ENCODE peak calls at places on chromosomes 6 and 20, in eight cellular contexts. One of them, this sample, is unnamed.
A peak's percentile ranks its signal among the peaks of the same experiment; 100 is the strongest.

GRCh38 chr6:70166088-70166958 is 136.6 kb downstream of the COL9A1 start:
- DNase-seq in GM23338: peak; percentile 75
- DNase-seq in CD8-positive, alpha-beta T cell: no peak
- DNase-seq in HCT116: peak; percentile 16
- DNase-seq in type B pancreatic cell: no peak
- DNase-seq in GM20000: peak; percentile 53
- DNase-seq in heart left ventricle: peak; percentile 19
- DNase-seq in breast epithelium: no peak
- DNase-seq in this sample: peak; percentile 61

GRCh38 chr6:36436466-36436865 is 6.2 kb downstream of the PXT1 start:
- DNase-seq in GM23338: no peak
- DNase-seq in CD8-positive, alpha-beta T cell: no peak
- DNase-seq in HCT116: no peak
- DNase-seq in type B pancreatic cell: no peak
- DNase-seq in GM20000: no peak
- DNase-seq in heart left ventricle: no peak
- DNase-seq in breast epithelium: no peak
- DNase-seq in this sample: no peak

GRCh38 chr20:58875541-58876134 is 23.1 kb downstream of the GNAS start:
- DNase-seq in GM23338: no peak
- DNase-seq in CD8-positive, alpha-beta T cell: no peak
- DNase-seq in HCT116: no peak
- DNase-seq in type B pancreatic cell: no peak
- DNase-seq in GM20000: no peak
- DNase-seq in heart left ventricle: no peak
- DNase-seq in breast epithelium: no peak
- DNase-seq in this sample: no peak

GRCh38 chr20:25000268-25000801 is 7.8 kb upstream of the APMAP start:
- DNase-seq in GM23338: no peak
- DNase-seq in CD8-positive, alpha-beta T cell: no peak
- DNase-seq in HCT116: no peak
- DNase-seq in type B pancreatic cell: peak; percentile 65
- DNase-seq in GM20000: no peak
- DNase-seq in heart left ventricle: peak; percentile 73
- DNase-seq in breast epithelium: peak; percentile 84
- DNase-seq in this sample: no peak

GRCh38 chr20:1588869-1589460 is 30.8 kb downstream of the SIRPB1 start:
- DNase-seq in GM23338: no peak
- DNase-seq in CD8-positive, alpha-beta T cell: no peak
- DNase-seq in HCT116: no peak
- DNase-seq in type B pancreatic cell: no peak
- DNase-seq in GM20000: no peak
- DNase-seq in heart left ventricle: no peak
- DNase-seq in breast epithelium: no peak
- DNase-seq in this sample: no peak

GRCh38 chr6:373773-374724 is 17.5 kb upstream of the IRF4 start:
- DNase-seq in GM23338: peak; percentile 43
- DNase-seq in CD8-positive, alpha-beta T cell: no peak
- DNase-seq in HCT116: no peak
- DNase-seq in type B pancreatic cell: no peak
- DNase-seq in GM20000: no peak
- DNase-seq in heart left ventricle: no peak
- DNase-seq in breast epithelium: no peak
- DNase-seq in this sample: no peak

GRCh38 chr6:27205375-27206278 is 41.9 kb upstream of the PRSS16 start:
- DNase-seq in GM23338: peak; percentile 64
- DNase-seq in CD8-positive, alpha-beta T cell: peak; percentile 5
- DNase-seq in HCT116: no peak
- DNase-seq in type B pancreatic cell: no peak
- DNase-seq in GM20000: peak; percentile 41
- DNase-seq in heart left ventricle: no peak
- DNase-seq in breast epithelium: no peak
- DNase-seq in this sample: no peak

GRCh38 chr20:49775229-49775693 is 37.4 kb upstream of the SLC9A8 start:
- DNase-seq in GM23338: peak; percentile 46
- DNase-seq in CD8-positive, alpha-beta T cell: no peak
- DNase-seq in HCT116: peak; percentile 77
- DNase-seq in type B pancreatic cell: no peak
- DNase-seq in GM20000: no peak
- DNase-seq in heart left ventricle: no peak
- DNase-seq in breast epithelium: no peak
- DNase-seq in this sample: peak; percentile 30

GRCh38 chr6:50305660-50306059 is 255.9 kb upstream of the DEFB112 start:
- DNase-seq in GM23338: no peak
- DNase-seq in CD8-positive, alpha-beta T cell: no peak
- DNase-seq in HCT116: no peak
- DNase-seq in type B pancreatic cell: no peak
- DNase-seq in GM20000: no peak
- DNase-seq in heart left ventricle: no peak
- DNase-seq in breast epithelium: no peak
- DNase-seq in this sample: no peak

GRCh38 chr20:47980336-47981177 is 195.3 kb upstream of the SULF2 start:
- DNase-seq in GM23338: no peak
- DNase-seq in CD8-positive, alpha-beta T cell: no peak
- DNase-seq in HCT116: no peak
- DNase-seq in type B pancreatic cell: no peak
- DNase-seq in GM20000: no peak
- DNase-seq in heart left ventricle: no peak
- DNase-seq in breast epithelium: no peak
- DNase-seq in this sample: no peak

GRCh38 chr6:63504777-63505384 is 67.4 kb upstream of the LOC128125822 start:
- DNase-seq in GM23338: no peak
- DNase-seq in CD8-positive, alpha-beta T cell: no peak
- DNase-seq in HCT116: peak; percentile 34
- DNase-seq in type B pancreatic cell: no peak
- DNase-seq in GM20000: peak; percentile 76
- DNase-seq in heart left ventricle: no peak
- DNase-seq in breast epithelium: no peak
- DNase-seq in this sample: no peak

GRCh38 chr6:102581378-102582124 is 1188.0 kb downstream of the GRIK2 start:
- DNase-seq in GM23338: no peak
- DNase-seq in CD8-positive, alpha-beta T cell: no peak
- DNase-seq in HCT116: no peak
- DNase-seq in type B pancreatic cell: no peak
- DNase-seq in GM20000: no peak
- DNase-seq in heart left ventricle: no peak
- DNase-seq in breast epithelium: no peak
- DNase-seq in this sample: no peak

GRCh38 chr20:33777831-33778230 is 33.3 kb upstream of the CHMP4B start:
- DNase-seq in GM23338: no peak
- DNase-seq in CD8-positive, alpha-beta T cell: no peak
- DNase-seq in HCT116: no peak
- DNase-seq in type B pancreatic cell: no peak
- DNase-seq in GM20000: no peak
- DNase-seq in heart left ventricle: no peak
- DNase-seq in breast epithelium: no peak
- DNase-seq in this sample: no peak

GRCh38 chr6:139011980-139012379 is 16.6 kb upstream of the ABRACL start:
- DNase-seq in GM23338: no peak
- DNase-seq in CD8-positive, alpha-beta T cell: no peak
- DNase-seq in HCT116: no peak
- DNase-seq in type B pancreatic cell: no peak
- DNase-seq in GM20000: no peak
- DNase-seq in heart left ventricle: no peak
- DNase-seq in breast epithelium: no peak
- DNase-seq in this sample: no peak

GRCh38 chr20:32440069-32440757 is 82.1 kb downstream of the ASXL1 start:
- DNase-seq in GM23338: no peak
- DNase-seq in CD8-positive, alpha-beta T cell: no peak
- DNase-seq in HCT116: no peak
- DNase-seq in type B pancreatic cell: peak; percentile 47
- DNase-seq in GM20000: no peak
- DNase-seq in heart left ventricle: no peak
- DNase-seq in breast epithelium: no peak
- DNase-seq in this sample: no peak

GRCh38 chr6:24431045-24431451 is 28.3 kb downstream of the MRS2 start:
- DNase-seq in GM23338: peak; percentile 72
- DNase-seq in CD8-positive, alpha-beta T cell: no peak
- DNase-seq in HCT116: peak; percentile 38
- DNase-seq in type B pancreatic cell: no peak
- DNase-seq in GM20000: peak; percentile 33
- DNase-seq in heart left ventricle: no peak
- DNase-seq in breast epithelium: no peak
- DNase-seq in this sample: peak; percentile 12

DNA sequence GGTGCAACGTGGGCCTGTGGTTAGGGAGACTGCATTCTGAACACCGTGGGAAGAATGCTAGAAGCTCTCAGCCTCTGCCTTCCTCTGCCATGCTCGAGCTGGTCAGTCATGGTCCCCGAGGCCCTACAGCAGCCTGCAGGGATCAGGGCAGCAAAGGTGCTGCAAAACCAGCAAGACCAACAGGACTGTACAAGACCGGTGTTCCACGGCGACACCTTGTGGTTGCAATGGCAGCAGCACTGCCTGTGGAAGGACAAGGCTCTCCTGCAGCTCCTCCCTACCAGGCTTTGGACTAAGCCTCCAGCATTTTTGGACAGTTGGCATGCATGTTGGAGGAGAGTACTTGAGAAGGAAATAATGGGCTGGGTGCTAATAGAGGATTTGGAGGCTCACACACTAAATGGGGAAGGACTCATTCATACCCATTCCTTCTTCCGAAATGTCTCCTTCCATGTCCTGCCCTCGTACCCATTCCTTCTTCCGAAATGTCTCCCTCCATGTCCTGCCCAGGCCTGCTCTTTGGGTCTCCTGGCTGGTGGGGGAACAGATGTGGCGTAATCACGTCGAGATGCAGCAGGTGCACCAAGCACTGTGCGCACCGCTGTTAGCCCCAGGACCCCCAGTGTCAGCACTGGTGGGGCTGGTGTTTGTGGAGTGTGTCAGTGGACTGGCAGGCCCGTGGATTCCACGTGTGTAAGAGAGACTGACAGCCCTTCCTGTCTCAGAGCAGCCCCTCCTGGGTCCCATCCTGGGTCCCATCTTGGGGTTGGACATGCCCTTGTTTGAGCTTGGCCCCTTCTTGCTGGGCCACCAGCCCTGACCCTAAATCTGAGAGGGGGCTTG is 18.6 kb upstream of the MYT1 start:
- DNase-seq in GM23338: peak; percentile 24
- DNase-seq in CD8-positive, alpha-beta T cell: no peak
- DNase-seq in HCT116: peak; percentile 19
- DNase-seq in type B pancreatic cell: no peak
- DNase-seq in GM20000: no peak
- DNase-seq in heart left ventricle: no peak
- DNase-seq in breast epithelium: peak; percentile 36
- DNase-seq in this sample: no peak
- TF ChIP-seq CTCF in GM23338: peak; percentile 63
- TF ChIP-seq CTCF in CD8-positive, alpha-beta T cell: no peak
- TF ChIP-seq CTCF in HCT116: peak; percentile 58
- TF ChIP-seq CTCF in type B pancreatic cell: peak; percentile 46
- TF ChIP-seq CTCF in GM20000: no peak
- TF ChIP-seq CTCF in heart left ventricle: no peak
- TF ChIP-seq CTCF in breast epithelium: no peak
- TF ChIP-seq CTCF in this sample: peak; percentile 37

GRCh38 chr6:108728826-108729225 is 119.4 kb upstream of the ARMC2 start:
- DNase-seq in GM23338: peak; percentile 22
- DNase-seq in CD8-positive, alpha-beta T cell: no peak
- DNase-seq in HCT116: no peak
- DNase-seq in type B pancreatic cell: no peak
- DNase-seq in GM20000: no peak
- DNase-seq in heart left ventricle: no peak
- DNase-seq in breast epithelium: no peak
- DNase-seq in this sample: no peak
- TF ChIP-seq CTCF in GM23338: peak; percentile 1
- TF ChIP-seq CTCF in CD8-positive, alpha-beta T cell: no peak
- TF ChIP-seq CTCF in HCT116: no peak
- TF ChIP-seq CTCF in type B pancreatic cell: no peak
- TF ChIP-seq CTCF in GM20000: no peak
- TF ChIP-seq CTCF in heart left ventricle: no peak
- TF ChIP-seq CTCF in breast epithelium: no peak
- TF ChIP-seq CTCF in this sample: no peak

DNA sequence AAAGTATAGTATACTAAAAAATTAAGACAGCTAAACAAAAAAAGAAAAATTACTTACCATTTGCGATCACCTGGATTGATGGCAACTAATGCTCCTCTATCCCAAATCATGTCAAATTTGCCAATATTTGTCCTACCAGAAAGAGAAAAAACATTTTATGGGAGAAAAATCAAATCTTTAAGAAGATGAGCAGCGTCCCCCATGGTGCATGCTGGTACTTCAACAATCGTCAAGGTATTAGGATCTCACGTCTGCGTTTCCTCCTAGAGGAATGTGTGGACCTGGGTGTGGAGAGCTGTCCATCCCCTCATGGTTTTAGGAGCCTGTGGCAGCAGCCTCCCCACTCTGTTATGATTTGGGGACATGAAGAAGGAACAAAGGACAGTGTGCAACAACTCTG is 16.0 kb downstream of the TPMT start:
- DNase-seq in GM23338: peak; percentile 13
- DNase-seq in CD8-positive, alpha-beta T cell: no peak
- DNase-seq in HCT116: no peak
- DNase-seq in type B pancreatic cell: no peak
- DNase-seq in GM20000: no peak
- DNase-seq in heart left ventricle: no peak
- DNase-seq in breast epithelium: no peak
- DNase-seq in this sample: no peak
- TF ChIP-seq CTCF in GM23338: peak; percentile 23
- TF ChIP-seq CTCF in CD8-positive, alpha-beta T cell: no peak
- TF ChIP-seq CTCF in HCT116: no peak
- TF ChIP-seq CTCF in type B pancreatic cell: peak; percentile 28
- TF ChIP-seq CTCF in GM20000: no peak
- TF ChIP-seq CTCF in heart left ventricle: no peak
- TF ChIP-seq CTCF in breast epithelium: no peak
- TF ChIP-seq CTCF in this sample: no peak

GRCh38 chr6:45377555-45378323 is at the start of gene SUPT3H:
- DNase-seq in GM23338: peak; percentile 96
- DNase-seq in CD8-positive, alpha-beta T cell: peak; percentile 87
- DNase-seq in HCT116: peak; percentile 83
- DNase-seq in type B pancreatic cell: peak; percentile 95
- DNase-seq in GM20000: peak; percentile 92
- DNase-seq in heart left ventricle: peak; percentile 92
- DNase-seq in breast epithelium: peak; percentile 74
- DNase-seq in this sample: peak; percentile 80
- TF ChIP-seq CTCF in GM23338: peak; percentile 25
- TF ChIP-seq CTCF in CD8-positive, alpha-beta T cell: no peak
- TF ChIP-seq CTCF in HCT116: peak; percentile 10
- TF ChIP-seq CTCF in type B pancreatic cell: peak; percentile 29
- TF ChIP-seq CTCF in GM20000: peak; percentile 16
- TF ChIP-seq CTCF in heart left ventricle: peak; percentile 27
- TF ChIP-seq CTCF in breast epithelium: no peak
- TF ChIP-seq CTCF in this sample: peak; percentile 30

GRCh38 chr20:37243076-37243936 is 18.3 kb downstream of the GHRH start:
- DNase-seq in GM23338: peak; percentile 88
- DNase-seq in CD8-positive, alpha-beta T cell: no peak
- DNase-seq in HCT116: no peak
- DNase-seq in type B pancreatic cell: no peak
- DNase-seq in GM20000: no peak
- DNase-seq in heart left ventricle: no peak
- DNase-seq in breast epithelium: no peak
- DNase-seq in this sample: no peak
- TF ChIP-seq CTCF in GM23338: peak; percentile 67
- TF ChIP-seq CTCF in CD8-positive, alpha-beta T cell: no peak
- TF ChIP-seq CTCF in HCT116: peak; percentile 23
- TF ChIP-seq CTCF in type B pancreatic cell: no peak
- TF ChIP-seq CTCF in GM20000: no peak
- TF ChIP-seq CTCF in heart left ventricle: no peak
- TF ChIP-seq CTCF in breast epithelium: no peak
- TF ChIP-seq CTCF in this sample: peak; percentile 18

This sample was measured in neural crest cell.